ENCODE peak calls at places on chromosomes 16 and 17, in seven cellular contexts. A is stimulated activated naive CD8-positive, alpha-beta T cell treated with anti-CD3 and anti-CD28 coated beads, Interleukin-15, amount 100 ng/mL, for 72 hours; N is activated naive CD4-positive, alpha-beta T cell; R is HEK293T; H is fibroblast of villous mesenchyme; D is stimulated activated CD4-positive, alpha-beta T cell treated with anti-CD3 and anti-CD28 coated beads, Interleukin-1b, Interleukin-23, amount 100 ng/mL, for 1 hour; M is fibroblast of pulmonary artery. P is an unnamed sample.
A peak's percentile ranks its signal among the peaks of the same experiment; 100 is the strongest.

GRCh38 chr16:4663756-4664465 is 29.5 kb upstream of the NUDT16L1 start:
- DNase-seq in M (peak; percentile 23), N (no peak), D (no peak), H (peak; percentile 7), R (no peak), A (no peak), P (no peak)

GRCh38 chr17:6163632-6164319 is 93.6 kb downstream of the WSCD1 start:
- DNase-seq in R (no peak), H (no peak), D (no peak), M (no peak), N (no peak), A (no peak), P (no peak)

GRCh38 chr17:39094607-39095308 is 56.7 kb downstream of the PLXDC1 start:
- DNase-seq in H (no peak), A (peak; percentile 21), R (no peak), M (no peak), N (no peak), D (no peak), P (no peak)

GRCh38 chr17:83058478-83059167 is 20.8 kb upstream of the METRNL start:
- DNase-seq in R (no peak), A (no peak), D (no peak), H (no peak), M (no peak), N (no peak), P (no peak)

GRCh38 chr17:61333151-61333550 is 66.5 kb upstream of the TBX2 start:
- DNase-seq in M (no peak), H (no peak), N (no peak), D (no peak), A (no peak), R (no peak), P (no peak)

GRCh38 chr17:39057807-39058206 is 90.6 kb upstream of the FBXO47 start:
- DNase-seq in A (no peak), H (no peak), N (no peak), M (no peak), D (no peak), R (no peak), P (peak; percentile 7)

GRCh38 chr17:51263001-51263400 is 2.7 kb downstream of the UTP18 start:
- DNase-seq in N (no peak), D (no peak), R (no peak), M (peak; percentile 23), A (no peak), H (peak; percentile 63), P (no peak)

GRCh38 chr17:69640073-69640472 is 225.6 kb downstream of the MAP2K6 start:
- DNase-seq in N (no peak), H (no peak), A (no peak), M (no peak), D (no peak), R (no peak), P (no peak)

GRCh38 chr16:81280393-81280792 is 34.4 kb upstream of the GAN start:
- DNase-seq in N (no peak), M (peak; percentile 57), A (no peak), H (peak; percentile 55), R (no peak), D (no peak), P (no peak)

GRCh38 chr16:75996491-75996890 is 270.2 kb upstream of the CPHXL start:
- DNase-seq in N (no peak), D (no peak), R (no peak), M (no peak), H (no peak), A (no peak), P (no peak)

GRCh38 chr17:61239261-61239660 is 160.4 kb upstream of the TBX2 start:
- DNase-seq in R (no peak), D (no peak), H (no peak), A (no peak), N (no peak), M (no peak), P (no peak)

GRCh38 chr17:67274466-67274865 is 29.5 kb upstream of the HELZ start:
- DNase-seq in A (no peak), N (no peak), R (no peak), D (no peak), M (no peak), H (no peak), P (no peak)

GRCh38 chr16:47316686-47317085 is 144.2 kb downstream of the ITFG1 start:
- DNase-seq in M (no peak), H (no peak), D (no peak), R (no peak), N (no peak), A (no peak), P (no peak)

GRCh38 chr17:15466131-15466530 is 1.3 kb downstream of the CDRT4 start:
- DNase-seq in D (no peak), M (no peak), H (no peak), A (no peak), R (no peak), N (no peak), P (no peak)

GRCh38 chr17:2940352-2940751 is 123.1 kb downstream of the OR1D5 start:
- DNase-seq in N (no peak), M (no peak), H (no peak), D (no peak), R (no peak), A (no peak), P (no peak)

GRCh38 chr17:13736915-13737314 is 135.2 kb upstream of the HS3ST3A1 start:
- DNase-seq in M (peak; percentile 80), D (no peak), R (no peak), H (peak; percentile 82), N (no peak), A (no peak), P (no peak)

GRCh38 chr16:75647138-75647491 is 350 bp downstream of the KARS1 start:
- DNase-seq in R (no peak), D (no peak), M (no peak), N (no peak), A (no peak), H (no peak), P (no peak)

GRCh38 chr17:17343896-17344506 is 40.8 kb downstream of the NT5M start:
- DNase-seq in D (no peak), N (no peak), A (no peak), M (no peak), H (no peak), R (no peak), P (no peak)

GRCh38 chr17:19546289-19547065 is 12.8 kb downstream of the SLC47A1 start:
- DNase-seq in D (no peak), M (no peak), R (no peak), N (no peak), H (no peak), A (no peak), P (no peak)

GRCh38 chr17:81083125-81083765 is 48.3 kb downstream of the BAIAP2 start:
- DNase-seq in R (no peak), M (no peak), H (no peak), N (no peak), A (no peak), D (no peak), P (no peak)

GRCh38 chr16:14600164-14600563 is 29.9 kb downstream of the PARN start:
- DNase-seq in D (no peak), A (no peak), H (peak; percentile 40), R (peak; percentile 15), M (peak; percentile 61), N (no peak), P (no peak)

GRCh38 chr16:9885457-9885856 is 296.8 kb downstream of the GRIN2A start:
- DNase-seq in A (no peak), M (no peak), D (no peak), R (no peak), N (no peak), H (no peak), P (peak; percentile 43)

GRCh38 chr17:82134101-82134500 is 36.1 kb upstream of the FASN start:
- DNase-seq in A (no peak), D (no peak), M (peak; percentile 5), R (no peak), H (peak; percentile 57), N (no peak), P (no peak)

GRCh38 chr17:73719588-73720071 is 75.4 kb upstream of the SDK2 start:
- DNase-seq in D (no peak), H (peak; percentile 3), R (no peak), A (no peak), M (no peak), N (no peak), P (no peak)

GRCh38 chr16:7946142-7946541 is 613.5 kb downstream of the RBFOX1 start:
- DNase-seq in D (no peak), R (no peak), M (no peak), H (no peak), A (no peak), N (no peak), P (no peak)